ENCODE peak calls at places on chromosomes 7 and 10, in ten cellular contexts. M is LoVo; X is GM23248; U is NCI-H2081; H is amniotic epithelial cell; O is astrocyte of the spinal cord; L is activated CD8-positive, alpha-beta memory T cell treated with anti-CD3 and anti-CD28 coated beads for 1 hour; T is endothelial cell; C is NCI-H1105; Q is Daoy. K is an unnamed sample.

GRCh38 chr10:59904431-59905065 is 1.8 kb downstream of the CCDC6 start:
- DNase-seq in M (no peak), X (peak), U (no peak), H (no peak), O (no peak), L (no peak), T (no peak), C (no peak), Q (no peak), K (no peak)

GRCh38 chr10:104456817-104457657 is 103.4 kb downstream of the CFAP58 start:
- DNase-seq in M (no peak), X (no peak), U (no peak), H (no peak), O (no peak), L (no peak), T (no peak), C (no peak), Q (no peak), K (no peak)

GRCh38 chr10:127148933-127149220 is 47.5 kb downstream of the INSYN2A start:
- DNase-seq in M (no peak), X (peak), U (no peak), H (peak), O (peak), L (no peak), T (no peak), C (no peak), Q (peak), K (peak)

GRCh38 chr10:133253313-133253955 is 15.8 kb downstream of the VENTX start:
- DNase-seq in M (no peak), X (no peak), U (no peak), H (no peak), O (no peak), L (no peak), T (no peak), C (no peak), Q (no peak), K (no peak)

GRCh38 chr7:131586259-131586658 is 29.8 kb upstream of the PODXL start:
- DNase-seq in M (no peak), X (no peak), U (no peak), H (no peak), O (no peak), L (no peak), T (no peak), C (no peak), Q (peak), K (no peak)

GRCh38 chr7:47536705-47537611 is 45.0 kb downstream of the TNS3 start:
- DNase-seq in M (no peak), X (peak), U (no peak), H (peak), O (peak), L (no peak), T (peak), C (no peak), Q (peak), K (no peak)

GRCh38 chr7:98133181-98133580 is 26.5 kb downstream of the LMTK2 start:
- DNase-seq in M (peak), X (no peak), U (no peak), H (peak), O (peak), L (no peak), T (no peak), C (no peak), Q (peak), K (no peak)

GRCh38 chr10:117391436-117392205 is 16.4 kb upstream of the PDZD8 start:
- DNase-seq in M (no peak), X (peak), U (no peak), H (peak), O (peak), L (no peak), T (peak), C (no peak), Q (peak), K (no peak)

GRCh38 chr10:49598986-49599385 is 11.1 kb upstream of the SLC18A3 start:
- DNase-seq in M (no peak), X (peak), U (no peak), H (peak), O (no peak), L (no peak), T (no peak), C (no peak), Q (no peak), K (no peak)

GRCh38 chr7:46208635-46209525 is 287.8 kb upstream of the IGFBP3 start:
- DNase-seq in M (no peak), X (peak), U (no peak), H (no peak), O (no peak), L (no peak), T (peak), C (no peak), Q (peak), K (no peak)

GRCh38 chr7:122143376-122143750 is 686 bp downstream of the AASS start:
- DNase-seq in M (no peak), X (peak), U (no peak), H (peak), O (peak), L (no peak), T (peak), C (no peak), Q (peak), K (no peak)

GRCh38 chr10:5603848-5604170 is 62.6 kb downstream of the ASB13 start:
- DNase-seq in M (no peak), X (no peak), U (no peak), H (no peak), O (no peak), L (no peak), T (no peak), C (no peak), Q (no peak), K (no peak)

GRCh38 chr7:150903627-150904026 is 51.3 kb downstream of the AOC1 start:
- DNase-seq in M (peak), X (peak), U (peak), H (no peak), O (peak), L (no peak), T (no peak), C (peak), Q (peak), K (peak)

GRCh38 chr7:114530074-114530611 is 115.5 kb downstream of the FOXP2 start:
- DNase-seq in M (peak), X (peak), U (peak), H (peak), O (peak), L (no peak), T (no peak), C (peak), Q (peak), K (no peak)

GRCh38 chr7:155353256-155353897 is 55.7 kb downstream of the INSIG1 start:
- DNase-seq in M (no peak), X (no peak), U (no peak), H (no peak), O (no peak), L (no peak), T (no peak), C (no peak), Q (no peak), K (no peak)

GRCh38 chr10:69934768-69935167 is 117.9 kb upstream of the MACROH2A2 start:
- DNase-seq in M (no peak), X (no peak), U (no peak), H (no peak), O (no peak), L (no peak), T (no peak), C (no peak), Q (no peak), K (no peak)

GRCh38 chr7:37248396-37248836 is 200.2 kb downstream of the ELMO1 start:
- DNase-seq in M (no peak), X (no peak), U (no peak), H (no peak), O (no peak), L (no peak), T (no peak), C (no peak), Q (no peak), K (no peak)

GRCh38 chr7:33764752-33765451 is 140.4 kb upstream of the BMPER start:
- DNase-seq in M (no peak), X (peak), U (no peak), H (peak), O (peak), L (no peak), T (no peak), C (no peak), Q (peak), K (no peak)

GRCh38 chr7:31311465-31312074 is 29.0 kb downstream of the NEUROD6 start:
- DNase-seq in M (no peak), X (no peak), U (no peak), H (no peak), O (no peak), L (no peak), T (no peak), C (no peak), Q (no peak), K (no peak)

GRCh38 chr7:7318610-7319009 is 136.3 kb downstream of the C1GALT1 start:
- DNase-seq in M (no peak), X (no peak), U (no peak), H (no peak), O (no peak), L (no peak), T (no peak), C (no peak), Q (no peak), K (no peak)

GRCh38 chr10:128221787-128222186 is 95.6 kb upstream of the MKI67 start:
- DNase-seq in M (no peak), X (no peak), U (no peak), H (no peak), O (no peak), L (no peak), T (no peak), C (no peak), Q (no peak), K (no peak)

GRCh38 chr7:40507166-40507565 is 372.4 kb downstream of the SUGCT start:
- DNase-seq in M (no peak), X (peak), U (no peak), H (peak), O (no peak), L (no peak), T (no peak), C (no peak), Q (no peak), K (no peak)

GRCh38 chr10:35352097-35352496 is 15.8 kb downstream of the CCNY start:
- DNase-seq in M (no peak), X (no peak), U (no peak), H (no peak), O (no peak), L (no peak), T (no peak), C (no peak), Q (no peak), K (no peak)

GRCh38 chr10:118112496-118113125 is 65.9 kb upstream of the RAB11FIP2 start:
- DNase-seq in M (no peak), X (no peak), U (no peak), H (no peak), O (no peak), L (no peak), T (no peak), C (no peak), Q (peak), K (no peak)

GRCh38 chr7:101630591-101630990 is 1.5 kb upstream of the MYL10 start:
- DNase-seq in M (no peak), X (peak), U (no peak), H (peak), O (peak), L (no peak), T (peak), C (no peak), Q (peak), K (no peak)

GRCh38 chr10:62584216-62584615 is 210.0 kb downstream of the ZNF365 start:
- DNase-seq in M (no peak), X (peak), U (no peak), H (peak), O (peak), L (no peak), T (no peak), C (no peak), Q (peak), K (no peak)

GRCh38 chr10:15725603-15726002 is 5.9 kb upstream of the ITGA8 start:
- DNase-seq in M (peak), X (peak), U (peak), H (peak), O (peak), L (no peak), T (peak), C (no peak), Q (peak), K (peak)

GRCh38 chr7:1664711-1665591 is 5.1 kb upstream of the ELFN1 start:
- DNase-seq in M (no peak), X (peak), U (peak), H (peak), O (peak), L (peak), T (peak), C (peak), Q (peak), K (no peak)

GRCh38 chr7:98251251-98251843 is 685 bp downstream of the TECPR1 start:
- DNase-seq in M (peak), X (peak), U (peak), H (no peak), O (no peak), L (peak), T (no peak), C (no peak), Q (peak), K (no peak)

GRCh38 chr7:130143334-130143732 is 61.9 kb downstream of the TMEM209 start:
- DNase-seq in M (no peak), X (no peak), U (no peak), H (no peak), O (no peak), L (no peak), T (no peak), C (no peak), Q (no peak), K (no peak)

GRCh38 chr7:80722596-80723141 is 84.2 kb downstream of the CD36 start:
- DNase-seq in M (peak), X (peak), U (no peak), H (peak), O (peak), L (no peak), T (no peak), C (no peak), Q (peak), K (peak)

GRCh38 chr10:48470893-48471805 is 133.7 kb downstream of the ARHGAP22 start:
- DNase-seq in M (no peak), X (peak), U (no peak), H (peak), O (peak), L (no peak), T (no peak), C (no peak), Q (no peak), K (no peak)

GRCh38 chr10:68334672-68335467 is 2.1 kb upstream of the PBLD start:
- DNase-seq in M (no peak), X (peak), U (no peak), H (no peak), O (no peak), L (no peak), T (no peak), C (no peak), Q (no peak), K (no peak)

GRCh38 chr10:1272079-1272478 is 215.9 kb downstream of the WDR37 start:
- DNase-seq in M (no peak), X (no peak), U (no peak), H (no peak), O (no peak), L (no peak), T (no peak), C (no peak), Q (no peak), K (no peak)

GRCh38 chr7:77797734-77798393 is 370 bp downstream of the TMEM60 start:
- DNase-seq in M (no peak), X (peak), U (no peak), H (no peak), O (no peak), L (no peak), T (peak), C (peak), Q (no peak), K (no peak)

GRCh38 chr7:97307521-97308108 is 190.1 kb downstream of the SDHAF3 start:
- DNase-seq in M (no peak), X (no peak), U (no peak), H (no peak), O (peak), L (no peak), T (no peak), C (no peak), Q (peak), K (no peak)

K was measured in epithelial cell of proximal tubule.